ENCODE peak calls at places on chromosomes 2 and 18, in seven cellular contexts. Y is mucosa of descending colon; A is CD8-positive, alpha-beta T cell; G is astrocyte of the cerebellum; W is left ventricle myocardium inferior; I is effector memory CD4-positive, alpha-beta T cell; B is GM23248. S is an unnamed sample.
A peak's percentile ranks its signal among the peaks of the same experiment; 100 is the strongest.

GRCh38 chr18:51082571-51083264 is 52.7 kb downstream of the SMAD4 start:
- DNase-seq in Y (no peak), A (no peak), G (peak; percentile 33), W (no peak), I (no peak), B (no peak), S (no peak)

GRCh38 chr2:201116959-201117734 is 1.2 kb downstream of the CFLAR start:
- DNase-seq in Y (peak; percentile 75), A (no peak), G (peak; percentile 72), W (peak; percentile 77), I (no peak), B (peak; percentile 90), S (peak; percentile 94)

GRCh38 chr18:55587341-55588000 is 521 bp downstream of the TCF4 start:
- DNase-seq in Y (peak; percentile 12), A (no peak), G (no peak), W (peak; percentile 29), I (no peak), B (peak; percentile 60), S (peak; percentile 10)

GRCh38 chr2:144183744-144184143 is 336.2 kb downstream of the ZEB2 start:
- DNase-seq in Y (peak; percentile 16), A (peak; percentile 68), G (no peak), W (no peak), I (peak; percentile 67), B (peak; percentile 90), S (peak; percentile 96)

GRCh38 chr2:147913701-147914480 is 69.1 kb downstream of the ACVR2A start:
- DNase-seq in Y (no peak), A (no peak), G (no peak), W (no peak), I (no peak), B (peak; percentile 33), S (no peak)

GRCh38 chr18:76604642-76605240 is 109.7 kb upstream of the ZNF516 start:
- DNase-seq in Y (no peak), A (no peak), G (no peak), W (no peak), I (no peak), B (peak; percentile 70), S (no peak)

GRCh38 chr2:5560981-5561380 is 131.2 kb upstream of the SOX11 start:
- DNase-seq in Y (no peak), A (no peak), G (peak; percentile 88), W (no peak), I (no peak), B (peak; percentile 2), S (no peak)

GRCh38 chr2:204535764-204536163 is 9.5 kb upstream of the PARD3B start:
- DNase-seq in Y (no peak), A (no peak), G (no peak), W (no peak), I (no peak), B (no peak), S (no peak)

GRCh38 chr18:6013101-6013790 is 117.9 kb upstream of the TMEM200C start:
- DNase-seq in Y (no peak), A (no peak), G (peak; percentile 9), W (no peak), I (no peak), B (peak; percentile 68), S (no peak)

GRCh38 chr2:96393989-96394761 is 58.6 kb downstream of the NCAPH start:
- DNase-seq in Y (no peak), A (no peak), G (no peak), W (no peak), I (no peak), B (no peak), S (no peak)

GRCh38 chr2:23418490-23418911 is 33.5 kb downstream of the KLHL29 start:
- DNase-seq in Y (no peak), A (no peak), G (no peak), W (no peak), I (no peak), B (peak; percentile 92), S (no peak)

GRCh38 chr2:31428001-31428418 is 13.5 kb upstream of the XDH start:
- DNase-seq in Y (peak; percentile 16), A (no peak), G (no peak), W (no peak), I (no peak), B (peak; percentile 51), S (no peak)

GRCh38 chr2:27702302-27702701 is 38.6 kb downstream of the SLC4A1AP start:
- DNase-seq in Y (no peak), A (no peak), G (no peak), W (no peak), I (no peak), B (no peak), S (no peak)

GRCh38 chr2:162607915-162608314 is 230.7 kb downstream of the KCNH7 start:
- DNase-seq in Y (no peak), A (no peak), G (no peak), W (no peak), I (no peak), B (no peak), S (no peak)

GRCh38 chr2:240983996-240984498 is 14.4 kb upstream of the SNED1 start:
- DNase-seq in Y (no peak), A (no peak), G (no peak), W (peak; percentile 10), I (no peak), B (no peak), S (no peak)

GRCh38 chr18:47184419-47185050 is 8.4 kb upstream of the IER3IP1 start:
- DNase-seq in Y (peak; percentile 28), A (no peak), G (no peak), W (no peak), I (no peak), B (peak; percentile 26), S (peak; percentile 44)

GRCh38 chr2:3492951-3493609 is 26.3 kb downstream of the ADI1 start:
- DNase-seq in Y (no peak), A (no peak), G (peak; percentile 62), W (no peak), I (no peak), B (peak; percentile 70), S (no peak)

GRCh38 chr2:10772868-10773215 is 39.7 kb downstream of the PDIA6 start:
- DNase-seq in Y (no peak), A (no peak), G (no peak), W (no peak), I (no peak), B (no peak), S (no peak)

GRCh38 chr18:46560671-46561045 is 96.4 kb downstream of the LOXHD1 start:
- DNase-seq in Y (no peak), A (no peak), G (no peak), W (no peak), I (no peak), B (no peak), S (no peak)

GRCh38 chr2:36549063-36549662 is 48.8 kb downstream of the FEZ2 start:
- DNase-seq in Y (no peak), A (no peak), G (no peak), W (no peak), I (no peak), B (no peak), S (peak; percentile 26)

GRCh38 chr2:152623076-152623740 is 94.1 kb downstream of the PRPF40A start:
- DNase-seq in Y (no peak), A (no peak), G (no peak), W (no peak), I (no peak), B (no peak), S (no peak)

GRCh38 chr2:171420728-171421563 is 12.8 kb downstream of the METTL8 start:
- DNase-seq in Y (no peak), A (no peak), G (no peak), W (no peak), I (no peak), B (no peak), S (no peak)

GRCh38 chr2:171411791-171412483 is 21.9 kb downstream of the METTL8 start:
- DNase-seq in Y (no peak), A (no peak), G (no peak), W (no peak), I (no peak), B (peak; percentile 81), S (no peak)

GRCh38 chr2:171412571-171412970 is 21.2 kb downstream of the METTL8 start:
- DNase-seq in Y (no peak), A (no peak), G (no peak), W (no peak), I (no peak), B (peak; percentile 60), S (no peak)

GRCh38 chr2:171419333-171419732 is 14.5 kb downstream of the METTL8 start:
- DNase-seq in Y (no peak), A (no peak), G (no peak), W (no peak), I (no peak), B (no peak), S (no peak)

GRCh38 chr2:171416009-171416926 is 17.5 kb downstream of the METTL8 start:
- DNase-seq in Y (peak; percentile 98), A (peak; percentile 76), G (peak; percentile 92), W (peak; percentile 78), I (peak; percentile 67), B (peak; percentile 98), S (peak; percentile 66)
- H3K4me3 ChIP-seq in Y (no peak overlapping the region), A (no peak overlapping the region), G (no peak overlapping the region), W (no peak overlapping the region), I (no peak overlapping the region), B (peak overlapping the region; percentile 24), S (no peak overlapping the region)

DNA sequence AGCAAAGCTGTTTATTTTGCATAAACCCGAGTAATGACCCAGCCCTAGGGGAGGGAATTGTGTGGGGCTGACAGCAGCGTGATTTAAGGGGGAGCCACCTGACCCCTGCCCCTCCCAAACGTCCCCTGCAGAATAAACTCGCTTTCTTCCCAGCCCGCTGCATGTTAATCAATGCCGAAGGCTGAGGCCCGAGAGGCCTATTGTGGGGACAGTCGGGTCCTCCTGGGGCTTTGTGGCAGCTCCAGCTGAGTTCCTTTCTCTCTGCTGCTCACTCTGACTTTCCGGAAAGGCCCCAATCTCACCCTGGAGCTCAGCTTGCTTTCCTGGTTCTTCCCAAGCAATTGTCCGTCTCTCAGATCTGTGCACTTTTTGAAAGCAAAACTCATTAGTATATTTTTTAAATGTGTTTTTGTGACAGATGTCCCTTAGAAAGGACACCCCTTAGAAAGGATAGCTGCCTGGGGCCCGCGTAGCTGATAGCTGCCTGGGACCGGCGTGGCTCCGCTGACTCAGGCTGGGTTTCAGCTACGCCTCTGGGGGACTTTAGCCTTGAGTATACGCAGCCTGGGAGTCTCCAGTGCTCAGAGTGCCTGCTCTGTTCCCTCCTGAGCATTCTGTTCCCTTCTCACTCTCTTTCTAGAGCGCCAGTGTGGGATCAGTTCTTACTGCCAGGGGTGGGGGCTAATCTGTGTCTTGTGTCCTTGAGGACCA is 158.4 kb downstream of the GLI2 start:
- DNase-seq in Y (no peak), A (no peak), G (no peak), W (no peak), I (no peak), B (no peak), S (no peak)
- H3K4me3 ChIP-seq in Y (no peak overlapping the region), A (no peak overlapping the region), G (no peak overlapping the region), W (no peak overlapping the region), I (no peak overlapping the region), B (no peak overlapping the region), S (no peak overlapping the region)

DNA sequence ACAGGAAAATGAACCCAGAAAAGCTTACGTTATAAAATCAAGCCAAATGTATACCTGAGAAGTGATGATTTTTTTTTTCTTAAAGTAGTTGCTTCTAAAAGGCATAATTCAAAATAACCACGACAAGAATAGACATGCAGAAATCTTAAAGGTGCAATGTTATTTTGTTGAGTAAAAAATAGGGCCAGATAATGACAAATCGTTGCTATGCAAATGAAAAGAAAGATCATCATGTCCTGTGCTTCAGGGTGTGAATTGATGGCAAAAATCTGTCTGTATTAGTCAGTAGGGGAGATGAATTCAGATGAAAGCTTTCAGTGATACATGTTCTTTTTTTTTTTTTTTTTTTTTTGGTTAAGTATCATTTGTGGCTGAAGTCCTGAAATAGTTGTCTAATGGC is 24.0 kb downstream of the LYPD6B start:
- DNase-seq in Y (no peak), A (no peak), G (no peak), W (no peak), I (no peak), B (no peak), S (no peak)
- H3K4me3 ChIP-seq in Y (no peak overlapping the region), A (no peak overlapping the region), G (no peak overlapping the region), W (no peak overlapping the region), I (no peak overlapping the region), B (no peak overlapping the region), S (no peak overlapping the region)

GRCh38 chr2:161406316-161406715 is 9.8 kb upstream of the TBR1 start:
- DNase-seq in Y (no peak), A (no peak), G (no peak), W (no peak), I (no peak), B (no peak), S (no peak)
- H3K4me3 ChIP-seq in Y (no peak overlapping the region), A (no peak overlapping the region), G (no peak overlapping the region), W (no peak overlapping the region), I (no peak overlapping the region), B (no peak overlapping the region), S (no peak overlapping the region)